ENCODE peak calls at places on chromosomes 13 and 19, in nine cellular contexts. B, W, H, D, L, K, E, J and Z are unnamed samples.

GRCh38 chr13:28100149-28101121 is at the start of gene FLT3:
- DNase-seq in W (peak; percentile 35), H (peak; percentile 79), E (peak; percentile 14), L (no peak), J (no peak), D (peak; percentile 67), B (peak; percentile 89), K (peak; percentile 12), Z (peak; percentile 86)

GRCh38 chr19:50830266-50831025 is 2.9 kb downstream of the KLK15 start:
- DNase-seq in H (no peak), W (no peak), E (no peak), J (no peak), K (no peak), D (no peak), L (no peak), B (no peak), Z (no peak)

GRCh38 chr19:49165111-49165750 is 7.6 kb downstream of the TRPM4 start:
- DNase-seq in B (no peak), D (no peak), H (peak; percentile 14), L (no peak), E (no peak), K (no peak), J (no peak), W (no peak), Z (no peak)

GRCh38 chr13:113789167-113789566 is 30.1 kb downstream of the TMEM255B start:
- DNase-seq in W (no peak), D (no peak), E (no peak), K (no peak), B (no peak), H (no peak), J (no peak), L (no peak), Z (peak; percentile 10)

GRCh38 chr19:640606-641170 is 1.0 kb downstream of the FGF22 start:
- DNase-seq in D (no peak), E (no peak), H (no peak), W (no peak), L (no peak), K (no peak), J (no peak), B (no peak), Z (no peak)

GRCh38 chr19:8593931-8594330 is 16.6 kb downstream of the ADAMTS10 start:
- DNase-seq in E (no peak), L (no peak), K (no peak), B (no peak), H (no peak), J (no peak), D (no peak), W (no peak), Z (no peak)

GRCh38 chr19:50567882-50568281 is 353 bp downstream of the LRRC4B start:
- DNase-seq in K (no peak), B (peak; percentile 55), H (no peak), L (no peak), W (no peak), J (no peak), E (no peak), D (no peak), Z (no peak)

GRCh38 chr13:99133848-99134247 is 66.8 kb upstream of the UBAC2 start:
- DNase-seq in W (no peak), J (no peak), B (no peak), H (no peak), E (no peak), K (no peak), D (no peak), L (no peak), Z (peak; percentile 65)

GRCh38 chr19:7862413-7862951 is 11.7 kb downstream of the PRR36 start:
- DNase-seq in H (peak; percentile 49), W (no peak), J (no peak), B (no peak), E (peak; percentile 71), L (peak; percentile 73), D (no peak), K (peak; percentile 73), Z (peak; percentile 99)

GRCh38 chr13:62038214-62038613 is 622.6 kb upstream of the PCDH20 start:
- DNase-seq in D (no peak), L (no peak), W (no peak), B (no peak), H (no peak), J (no peak), E (no peak), K (no peak), Z (no peak)

GRCh38 chr19:48726573-48726972 is 7.0 kb upstream of the MAMSTR start:
- DNase-seq in K (no peak), H (no peak), J (no peak), L (no peak), E (peak; percentile 73), B (no peak), D (no peak), W (no peak), Z (no peak)